ENCODE peak calls at places on chromosome 11, in four cellular contexts. One of them, this sample, is unnamed.

GRCh38 chr11:312092-312816 is 1.6 kb upstream of the IFITM1 start:
- DNase-seq in GM12878: no peak
- DNase-seq in HepG2: no peak
- DNase-seq in H1: no peak
- DNase-seq in this sample: no peak

GRCh38 chr11:46663277-46663940 is 37.0 kb downstream of the ARHGAP1 start:
- DNase-seq in HepG2: no peak
- DNase-seq in GM12878: no peak
- DNase-seq in H1: no peak
- DNase-seq in this sample: no peak

GRCh38 chr11:58919561-58919960 is 19.7 kb upstream of the GLYATL1 start:
- DNase-seq in HepG2: no peak
- DNase-seq in GM12878: no peak
- DNase-seq in H1: no peak
- DNase-seq in this sample: no peak

GRCh38 chr11:68010058-68011041 is at the start of gene ALDH3B1:
- DNase-seq in HepG2: peak; percentile 73
- DNase-seq in GM12878: no peak
- DNase-seq in H1: peak; percentile 72
- DNase-seq in this sample: peak; percentile 52

GRCh38 chr11:9660886-9661285 is 3.0 kb upstream of the SWAP70 start:
- DNase-seq in H1: no peak
- DNase-seq in GM12878: no peak
- DNase-seq in HepG2: no peak
- DNase-seq in this sample: no peak

GRCh38 chr11:111911563-111912401 is at the start of gene CRYAB:
- DNase-seq in HepG2: peak; percentile 32
- DNase-seq in H1: no peak
- DNase-seq in GM12878: no peak
- DNase-seq in this sample: no peak

GRCh38 chr11:129969973-129970372 is 32.7 kb downstream of the PRDM10 start:
- DNase-seq in HepG2: no peak
- DNase-seq in GM12878: no peak
- DNase-seq in H1: no peak
- DNase-seq in this sample: no peak

GRCh38 chr11:14644396-14645246 is 1.0 kb downstream of the PDE3B start:
- DNase-seq in HepG2: peak; percentile 45
- DNase-seq in GM12878: no peak
- DNase-seq in H1: peak; percentile 71
- DNase-seq in this sample: peak; percentile 73

GRCh38 chr11:75273989-75274391 is 33.4 kb downstream of the TPBGL start:
- DNase-seq in GM12878: no peak
- DNase-seq in HepG2: no peak
- DNase-seq in H1: no peak
- DNase-seq in this sample: no peak

GRCh38 chr11:58574851-58575250 is 805 bp downstream of the LPXN start:
- DNase-seq in H1: no peak
- DNase-seq in GM12878: no peak
- DNase-seq in HepG2: no peak
- DNase-seq in this sample: no peak

GRCh38 chr11:69342588-69343330 is 48.8 kb downstream of the MYEOV start:
- DNase-seq in HepG2: no peak
- DNase-seq in H1: no peak
- DNase-seq in GM12878: no peak
- DNase-seq in this sample: no peak

GRCh38 chr11:48006301-48006992 is 26.1 kb downstream of the PTPRJ start:
- DNase-seq in H1: no peak
- DNase-seq in HepG2: no peak
- DNase-seq in GM12878: peak; percentile 73
- DNase-seq in this sample: no peak

GRCh38 chr11:64234840-64235379 is 526 bp downstream of the VEGFB start:
- DNase-seq in H1: peak; percentile 70
- DNase-seq in GM12878: no peak
- DNase-seq in HepG2: no peak
- DNase-seq in this sample: peak; percentile 79

GRCh38 chr11:70699294-70700221 is 301.2 kb downstream of the CTTN start:
- DNase-seq in H1: no peak
- DNase-seq in GM12878: no peak
- DNase-seq in HepG2: peak; percentile 46
- DNase-seq in this sample: peak; percentile 72

GRCh38 chr11:11313426-11313825 is 39.6 kb downstream of the CSNK2A3 start:
- DNase-seq in GM12878: no peak
- DNase-seq in H1: no peak
- DNase-seq in HepG2: peak; percentile 7
- DNase-seq in this sample: no peak

GRCh38 chr11:44333271-44334218 is 23.6 kb upstream of the ALX4 start:
- DNase-seq in GM12878: no peak
- DNase-seq in HepG2: peak; percentile 37
- DNase-seq in H1: no peak
- DNase-seq in this sample: no peak

GRCh38 chr11:119481667-119482400 is 58.9 kb upstream of the THY1 start:
- DNase-seq in GM12878: no peak
- DNase-seq in H1: no peak
- DNase-seq in HepG2: no peak
- DNase-seq in this sample: no peak

GRCh38 chr11:130214861-130215530 is 55.4 kb downstream of the ST14 start:
- DNase-seq in H1: no peak
- DNase-seq in HepG2: no peak
- DNase-seq in GM12878: no peak
- DNase-seq in this sample: no peak

GRCh38 chr11:110971110-110971509 is 258.9 kb upstream of the ARHGAP20 start:
- DNase-seq in H1: no peak
- DNase-seq in GM12878: no peak
- DNase-seq in HepG2: no peak
- DNase-seq in this sample: no peak

GRCh38 chr11:61011950-61012830 is 40.7 kb downstream of the CD6 start:
- DNase-seq in H1: no peak
- DNase-seq in HepG2: no peak
- DNase-seq in GM12878: no peak
- DNase-seq in this sample: peak; percentile 54

GRCh38 chr11:35478411-35479139 is 46.8 kb downstream of the PAMR1 start:
- DNase-seq in H1: no peak
- DNase-seq in GM12878: no peak
- DNase-seq in HepG2: no peak
- DNase-seq in this sample: no peak

GRCh38 chr11:10899542-10899830 is 41.6 kb upstream of the ZBED5 start:
- DNase-seq in GM12878: no peak
- DNase-seq in H1: no peak
- DNase-seq in HepG2: no peak
- DNase-seq in this sample: peak; percentile 40

GRCh38 chr11:57321996-57322880 is 2.5 kb downstream of the TNKS1BP1 start:
- DNase-seq in H1: peak; percentile 62
- DNase-seq in HepG2: peak; percentile 69
- DNase-seq in GM12878: no peak
- DNase-seq in this sample: peak; percentile 85

GRCh38 chr11:126284829-126285228 is 1.9 kb downstream of the TIRAP start:
- DNase-seq in HepG2: peak; percentile 61
- DNase-seq in GM12878: peak; percentile 94
- DNase-seq in H1: no peak
- DNase-seq in this sample: no peak
- TF ChIP-seq TCF12 in HepG2: no peak
- TF ChIP-seq TCF12 in GM12878: no peak
- TF ChIP-seq TCF12 in H1: no peak
- TF ChIP-seq TCF12 in this sample: no peak

GRCh38 chr11:116333193-116333592 is 439.6 kb downstream of the BUD13 start:
- DNase-seq in GM12878: no peak
- DNase-seq in HepG2: no peak
- DNase-seq in H1: no peak
- DNase-seq in this sample: no peak

GRCh38 chr11:116334596-116334995 is 438.2 kb downstream of the BUD13 start:
- DNase-seq in H1: no peak
- DNase-seq in GM12878: no peak
- DNase-seq in HepG2: no peak
- DNase-seq in this sample: no peak

GRCh38 chr11:116336540-116336939 is 436.2 kb downstream of the BUD13 start:
- DNase-seq in GM12878: no peak
- DNase-seq in HepG2: no peak
- DNase-seq in H1: no peak
- DNase-seq in this sample: no peak

GRCh38 chr11:116335078-116335477 is 437.7 kb downstream of the BUD13 start:
- DNase-seq in HepG2: no peak
- DNase-seq in H1: no peak
- DNase-seq in GM12878: no peak
- DNase-seq in this sample: no peak

DNA sequence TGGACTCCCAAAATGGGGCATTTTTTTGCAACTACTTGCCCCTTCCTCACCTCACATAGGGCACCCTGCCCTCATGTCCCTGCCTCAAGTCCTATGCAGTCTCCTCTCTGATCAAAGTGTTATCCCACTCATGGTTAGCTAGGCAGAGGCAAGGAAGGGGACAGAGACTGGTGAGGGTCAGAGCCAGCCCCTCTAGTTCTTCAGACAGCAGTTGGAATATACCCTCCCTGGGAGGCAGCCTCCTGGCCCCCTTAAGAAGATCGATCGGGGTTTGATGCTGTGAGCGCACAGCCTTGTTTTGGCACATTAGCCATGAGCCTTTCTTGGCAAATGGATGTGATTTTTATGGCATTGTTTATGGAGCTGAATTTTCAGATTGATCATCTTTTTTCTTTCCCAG is 436.9 kb downstream of the BUD13 start:
- DNase-seq in H1: no peak
- DNase-seq in HepG2: no peak
- DNase-seq in GM12878: no peak
- DNase-seq in this sample: no peak
- TF ChIP-seq TCF12 in H1: no peak
- TF ChIP-seq TCF12 in HepG2: no peak
- TF ChIP-seq TCF12 in GM12878: no peak
- TF ChIP-seq TCF12 in this sample: no peak

GRCh38 chr11:101863361-101863760 is 51.4 kb upstream of the CEP126 start:
- DNase-seq in HepG2: no peak
- DNase-seq in H1: no peak
- DNase-seq in GM12878: no peak
- DNase-seq in this sample: no peak

GRCh38 chr11:101864098-101864497 is 50.7 kb upstream of the CEP126 start:
- DNase-seq in HepG2: no peak
- DNase-seq in H1: no peak
- DNase-seq in GM12878: no peak
- DNase-seq in this sample: no peak

GRCh38 chr11:101860694-101861371 is 54.0 kb upstream of the CEP126 start:
- DNase-seq in HepG2: peak; percentile 56
- DNase-seq in GM12878: no peak
- DNase-seq in H1: no peak
- DNase-seq in this sample: peak; percentile 30

GRCh38 chr11:101866619-101867491 is 48.0 kb upstream of the CEP126 start:
- DNase-seq in H1: no peak
- DNase-seq in HepG2: peak; percentile 93
- DNase-seq in GM12878: no peak
- DNase-seq in this sample: no peak

DNA sequence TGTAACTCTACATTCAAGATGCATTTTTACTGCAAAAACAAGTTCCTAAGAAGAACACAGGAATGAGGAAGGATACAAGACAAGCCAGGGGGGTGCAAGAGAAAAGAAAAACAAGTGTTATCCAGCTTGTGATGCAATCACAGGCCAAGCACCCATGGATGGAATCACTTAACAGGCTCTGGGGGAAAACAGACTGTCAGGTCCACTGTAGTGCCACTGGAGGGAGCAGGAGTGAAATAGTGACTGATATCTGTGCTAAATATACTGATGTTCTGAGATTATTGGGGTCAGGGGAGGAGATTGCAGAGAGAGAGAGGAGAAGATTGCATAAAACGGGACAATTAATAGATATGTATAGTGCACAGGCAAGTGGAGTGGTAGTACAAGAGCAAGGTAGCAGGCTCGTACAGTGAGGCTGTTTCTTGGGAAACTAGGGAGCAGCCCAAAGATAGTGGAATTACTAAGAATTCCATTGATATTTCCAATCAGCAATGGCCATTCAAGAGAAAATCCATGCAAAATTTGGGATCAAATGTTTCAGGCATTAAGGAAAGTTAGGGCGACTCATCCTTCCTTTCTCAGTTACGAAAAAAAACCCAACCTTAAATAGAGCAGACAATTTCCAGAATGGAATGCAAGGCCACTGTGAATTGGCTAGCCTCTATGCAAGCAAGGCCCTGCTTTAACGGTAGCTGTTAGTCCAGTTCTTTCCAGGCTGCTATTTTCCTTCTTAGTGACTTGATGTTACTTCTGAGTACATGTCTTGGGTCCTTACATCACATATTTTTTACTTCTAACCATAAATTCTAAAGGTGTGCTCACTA is 52.2 kb upstream of the CEP126 start:
- DNase-seq in GM12878: no peak
- DNase-seq in HepG2: peak; percentile 76
- DNase-seq in H1: no peak
- DNase-seq in this sample: peak; percentile 15
- TF ChIP-seq TCF12 in GM12878: no peak
- TF ChIP-seq TCF12 in HepG2: no peak
- TF ChIP-seq TCF12 in H1: no peak
- TF ChIP-seq TCF12 in this sample: no peak

GRCh38 chr11:73236879-73237278 is 18.8 kb downstream of the P2RY2 start:
- DNase-seq in HepG2: peak; percentile 57
- DNase-seq in H1: peak; percentile 87
- DNase-seq in GM12878: no peak
- DNase-seq in this sample: peak; percentile 63
- TF ChIP-seq TCF12 in HepG2: no peak
- TF ChIP-seq TCF12 in H1: peak; percentile 65
- TF ChIP-seq TCF12 in GM12878: no peak
- TF ChIP-seq TCF12 in this sample: no peak

This sample was measured in SK-N-SH.